ENCODE peak calls at places on chromosome 17, in six cellular contexts. L is activated naive CD8-positive, alpha-beta T cell treated with anti-CD3 and anti-CD28 coated beads, Interleukin-2, amount 50 U/mL, for 24 hours; Y is left cardiac atrium; A is upper lobe of right lung; F is activated T-cell treated with anti-CD3 and anti-CD28 coated beads, Interleukin-2, amount 50 U/mL, for 72 hours; K is mucosa of descending colon. M is an unnamed sample.

GRCh38 chr17:2482218-2482617 is 29.5 kb downstream of the METTL16 start:
- ATAC-seq in F (no peak), K (peak), Y (no peak), L (no peak), A (no peak), M (peak)

GRCh38 chr17:45353047-45353446 is 36.2 kb upstream of the MAP3K14 start:
- ATAC-seq in L (peak), Y (no peak), F (peak), K (peak), A (peak), M (peak)

GRCh38 chr17:37190493-37190892 is 185.3 kb upstream of the C17orf78 start:
- ATAC-seq in F (no peak), K (no peak), A (no peak), Y (no peak), L (no peak), M (no peak)

GRCh38 chr17:36920032-36921000 is 17.0 kb upstream of the LHX1 start:
- ATAC-seq in A (no peak), K (no peak), Y (no peak), F (peak), L (peak), M (peak)

GRCh38 chr17:17921192-17922082 is 50.8 kb downstream of the TOM1L2 start:
- ATAC-seq in F (no peak), A (peak), Y (peak), L (peak), K (peak), M (no peak)

GRCh38 chr17:82112181-82112865 is 14.3 kb upstream of the FASN start:
- ATAC-seq in A (peak), Y (no peak), F (no peak), K (no peak), L (no peak), M (no peak)

GRCh38 chr17:15947331-15947730 is 2.4 kb downstream of the ADORA2B start:
- ATAC-seq in A (no peak), L (no peak), F (no peak), K (peak), Y (no peak), M (no peak)

GRCh38 chr17:21167303-21167702 is 40.5 kb downstream of the DHRS7B start:
- ATAC-seq in F (no peak), K (no peak), L (peak), A (peak), Y (peak), M (no peak)

GRCh38 chr17:27630607-27631408 is at the start of gene LGALS9:
- ATAC-seq in L (peak), K (peak), F (peak), Y (peak), A (peak), M (peak)

GRCh38 chr17:70109497-70109896 is 34.5 kb downstream of the KCNJ16 start:
- ATAC-seq in F (no peak), L (no peak), A (no peak), K (no peak), Y (peak), M (no peak)

GRCh38 chr17:74607219-74607618 is 15.1 kb upstream of the CD300LD start:
- ATAC-seq in K (no peak), L (no peak), A (no peak), F (no peak), Y (no peak), M (no peak)

GRCh38 chr17:76714822-76715461 is 4.2 kb upstream of the MXRA7 start:
- ATAC-seq in F (peak), Y (peak), K (peak), A (peak), L (no peak), M (no peak)

GRCh38 chr17:28941251-28941650 is 10.1 kb downstream of the PHF12 start:
- ATAC-seq in Y (no peak), K (no peak), F (no peak), L (no peak), A (no peak), M (no peak)

GRCh38 chr17:80265205-80266068 is 4.8 kb downstream of the RNF213 start:
- ATAC-seq in A (peak), F (peak), Y (no peak), L (peak), K (no peak), M (peak)

GRCh38 chr17:80008848-80009247 is 26.8 kb downstream of the TBC1D16 start:
- ATAC-seq in K (no peak), A (no peak), L (no peak), Y (peak), F (no peak), M (no peak)

GRCh38 chr17:17172990-17173389 is 33.1 kb downstream of the PLD6 start:
- ATAC-seq in A (no peak), K (no peak), Y (no peak), F (peak), L (no peak), M (peak)